ENCODE peak calls at places on chromosomes 13 and 19, in four cellular contexts. W, A, Q and I are unnamed samples.

GRCh38 chr19:10421240-10421948 is 1.1 kb downstream of the PDE4A start:
- DNase-seq in W (no peak), A (no peak), Q (no peak), I (no peak)

GRCh38 chr19:45075215-45076028 is 856 bp downstream of the ZNF296 start:
- DNase-seq in Q (peak), A (peak), W (no peak), I (peak)

GRCh38 chr13:29457299-29457698 is 138.2 kb downstream of the SLC7A1 start:
- DNase-seq in Q (peak), A (no peak), W (no peak), I (peak)

GRCh38 chr13:111893071-111893606 is 173.8 kb upstream of the SOX1 start:
- DNase-seq in A (no peak), W (no peak), Q (no peak), I (peak)

GRCh38 chr13:94345374-94346195 is 133.9 kb downstream of the DCT start:
- DNase-seq in Q (peak), A (no peak), W (no peak), I (peak)

GRCh38 chr19:48539503-48540096 is 12.4 kb upstream of the SULT2B1 start:
- DNase-seq in W (no peak), A (no peak), Q (peak), I (peak)

GRCh38 chr13:26899153-26899552 is 138.6 kb upstream of the GPR12 start:
- DNase-seq in A (no peak), Q (no peak), W (no peak), I (no peak)

GRCh38 chr13:38582133-38582532 is 104.7 kb upstream of the FREM2 start:
- DNase-seq in Q (peak), W (no peak), A (no peak), I (peak)

GRCh38 chr19:38892841-38893240 is 6.6 kb downstream of the SIRT2 start:
- DNase-seq in Q (no peak), W (no peak), A (no peak), I (no peak)

GRCh38 chr13:114059946-114060860 is 72.2 kb downstream of the RASA3 start:
- DNase-seq in Q (no peak), A (no peak), W (no peak), I (no peak)

GRCh38 chr13:70585109-70585508 is 476.9 kb upstream of the KLHL1 start:
- DNase-seq in A (no peak), Q (no peak), W (no peak), I (no peak)

GRCh38 chr19:4711211-4711610 is 12.4 kb downstream of the DPP9 start:
- DNase-seq in A (no peak), Q (no peak), W (no peak), I (no peak)

GRCh38 chr19:13153627-13154240 is 3.5 kb downstream of the IER2 start:
- DNase-seq in A (no peak), Q (peak), W (no peak), I (peak)

GRCh38 chr13:113978741-113979481 is 5.0 kb upstream of the C13orf46 start:
- DNase-seq in Q (no peak), A (no peak), W (no peak), I (no peak)

GRCh38 chr19:40229926-40230417 is 3.5 kb upstream of the CCNP start:
- DNase-seq in Q (no peak), A (no peak), W (no peak), I (no peak)
- TF ChIP-seq CTCF in Q (no peak), A (no peak), W (no peak), I (no peak)

DNA sequence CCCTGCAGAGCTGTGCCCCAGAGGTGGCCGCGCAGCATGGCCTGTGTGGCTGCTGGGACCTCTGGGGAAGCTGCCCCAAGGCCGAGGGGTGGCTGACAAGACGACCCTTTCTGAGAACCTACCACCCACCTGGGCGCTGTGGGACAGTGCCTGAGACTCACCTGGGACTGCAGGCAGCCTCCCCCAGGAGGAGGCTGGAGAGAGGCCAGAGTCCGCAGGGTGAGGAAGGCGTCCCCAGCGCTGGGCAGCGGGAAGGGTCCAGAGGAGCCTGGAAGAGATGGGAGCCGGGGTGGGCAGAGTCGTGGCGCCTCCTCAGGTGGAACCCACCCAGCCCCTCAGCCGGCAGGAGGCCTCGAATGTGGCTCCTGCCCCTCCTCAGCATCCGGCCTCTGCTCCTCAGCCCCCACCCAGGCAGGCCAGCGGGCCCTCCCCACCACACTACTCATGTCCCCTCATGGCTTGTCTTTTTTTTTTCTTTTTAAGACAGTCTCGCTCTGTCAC is 25.3 kb downstream of the CILP2 start:
- DNase-seq in Q (no peak), W (no peak), A (no peak), I (no peak)
- TF ChIP-seq CTCF in Q (no peak), W (no peak), A (no peak), I (no peak)

GRCh38 chr19:14449321-14449720 is 16.2 kb downstream of the PKN1 start:
- DNase-seq in A (no peak), W (no peak), Q (no peak), I (no peak)
- TF ChIP-seq CTCF in A (no peak), W (no peak), Q (no peak), I (no peak)

GRCh38 chr19:8593931-8594330 is 16.6 kb downstream of the ADAMTS10 start:
- DNase-seq in A (no peak), Q (no peak), W (no peak), I (peak)
- TF ChIP-seq CTCF in A (peak), Q (no peak), W (peak), I (peak)